ENCODE peak calls at places on chromosomes 16 and 17, in eight cellular contexts. O, Z, I, H, N, D, R and X are unnamed samples.

GRCh38 chr17:42673885-42674754 is 2.7 kb downstream of the PLEKHH3 start:
- DNase-seq in O (no peak), Z (peak; percentile 71), I (peak; percentile 90), H (no peak), N (peak; percentile 77), D (no peak), R (peak; percentile 89), X (peak; percentile 95)

GRCh38 chr17:39573447-39574298 is 34.0 kb downstream of the NEUROD2 start:
- DNase-seq in O (peak; percentile 79), Z (peak; percentile 67), I (peak; percentile 83), H (peak; percentile 32), N (peak; percentile 73), D (peak; percentile 73), R (peak; percentile 83), X (peak; percentile 97)

GRCh38 chr16:49023095-49023494 is 258.5 kb downstream of the CBLN1 start:
- DNase-seq in O (no peak), Z (no peak), I (no peak), H (no peak), N (no peak), D (no peak), R (no peak), X (no peak)

GRCh38 chr17:29778936-29779811 is 150.9 kb downstream of the SSH2 start:
- DNase-seq in O (peak; percentile 67), Z (peak; percentile 92), I (peak; percentile 81), H (peak; percentile 71), N (peak; percentile 42), D (peak; percentile 65), R (peak; percentile 61), X (peak; percentile 64)

GRCh38 chr17:21525464-21526130 is 149.4 kb downstream of the KCNJ12 start:
- DNase-seq in O (no peak), Z (no peak), I (no peak), H (no peak), N (no peak), D (no peak), R (no peak), X (no peak)

GRCh38 chr16:10938844-10939648 is 3.2 kb downstream of the DEXI start:
- DNase-seq in O (no peak), Z (no peak), I (no peak), H (no peak), N (no peak), D (no peak), R (no peak), X (no peak)

GRCh38 chr17:46726106-46726670 is 92.3 kb downstream of the WNT3 start:
- DNase-seq in O (no peak), Z (no peak), I (no peak), H (no peak), N (no peak), D (no peak), R (no peak), X (no peak)

GRCh38 chr17:17567631-17568030 is 23.9 kb downstream of the PEMT start:
- DNase-seq in O (no peak), Z (no peak), I (peak; percentile 93), H (no peak), N (no peak), D (no peak), R (no peak), X (no peak)

GRCh38 chr17:47703191-47703591 is 9.2 kb downstream of the TBKBP1 start:
- DNase-seq in O (peak; percentile 47), Z (peak; percentile 81), I (no peak), H (peak; percentile 56), N (no peak), D (peak; percentile 56), R (peak; percentile 31), X (no peak)

GRCh38 chr16:11331967-11332366 is 13.3 kb upstream of the RMI2 start:
- DNase-seq in O (no peak), Z (no peak), I (no peak), H (no peak), N (no peak), D (no peak), R (no peak), X (no peak)

GRCh38 chr17:46766493-46767491 is 51.7 kb downstream of the WNT3 start:
- DNase-seq in O (no peak), Z (no peak), I (no peak), H (no peak), N (no peak), D (no peak), R (peak; percentile 23), X (peak; percentile 52)

GRCh38 chr17:82449136-82449882 is 1.2 kb downstream of the CYBC1 start:
- DNase-seq in O (peak; percentile 57), Z (peak; percentile 86), I (no peak), H (peak; percentile 49), N (peak; percentile 31), D (no peak), R (peak; percentile 71), X (peak; percentile 83)

GRCh38 chr16:21145738-21146137 is 4.9 kb downstream of the DNAH3 start:
- DNase-seq in O (no peak), Z (no peak), I (no peak), H (no peak), N (no peak), D (no peak), R (no peak), X (no peak)

GRCh38 chr16:14629612-14629918 is 495 bp downstream of the PARN start:
- DNase-seq in O (no peak), Z (no peak), I (no peak), H (no peak), N (peak; percentile 63), D (no peak), R (no peak), X (no peak)